ENCODE peak calls at places on chromosomes 4 and X, in four cellular contexts. Q is neural crest cell, J is pancreas, B is left ventricle myocardium inferior. E is an unnamed sample.

GRCh38 chr4:168388890-168389289 is 70.3 kb upstream of the DDX60 start:
- DNase-seq in Q (no peak), J (no peak), B (no peak), E (no peak)

GRCh38 chr4:129455462-129455861 is 359.5 kb downstream of the C4orf33 start:
- DNase-seq in Q (no peak), J (no peak), B (no peak), E (no peak)

GRCh38 chrX:5648941-5649568 is 579.6 kb downstream of the NLGN4X start:
- DNase-seq in Q (no peak), J (no peak), B (no peak), E (no peak)

GRCh38 chrX:24902808-24903207 is 113.0 kb downstream of the ARX start:
- DNase-seq in Q (no peak), J (no peak), B (no peak), E (no peak)

GRCh38 chr4:3801521-3801920 is 35.3 kb downstream of the ADRA2C start:
- DNase-seq in Q (no peak), J (peak), B (no peak), E (peak)

GRCh38 chr4:163748474-163748873 is 254.0 kb downstream of the TMA16 start:
- DNase-seq in Q (no peak), J (no peak), B (no peak), E (no peak)

GRCh38 chr4:109014593-109015412 is 251.9 kb upstream of the ETNPPL start:
- DNase-seq in Q (no peak), J (no peak), B (no peak), E (no peak)

GRCh38 chrX:150690126-150690525 is 3.1 kb upstream of the MTMR1 start:
- DNase-seq in Q (no peak), J (no peak), B (no peak), E (no peak)

GRCh38 chrX:120270567-120270966 is 20.0 kb downstream of the ZBTB33 start:
- DNase-seq in Q (no peak), J (no peak), B (no peak), E (no peak)

GRCh38 chr4:168710353-168710946 is 213.6 kb downstream of the PALLD start:
- DNase-seq in Q (no peak), J (no peak), B (no peak), E (no peak)

GRCh38 chr4:53617101-53617680 is 25.9 kb upstream of the LNX1 start:
- DNase-seq in Q (no peak), J (no peak), B (no peak), E (no peak)

GRCh38 chr4:113445286-113445685 is 316.3 kb downstream of the CAMK2D start:
- DNase-seq in Q (no peak), J (no peak), B (peak), E (no peak)

GRCh38 chrX:110403839-110404238 is 45.2 kb downstream of the RTL9 start:
- DNase-seq in Q (no peak), J (no peak), B (no peak), E (no peak)

GRCh38 chrX:36007207-36007606 is 87.7 kb downstream of the CFAP47 start:
- DNase-seq in Q (no peak), J (no peak), B (no peak), E (no peak)

GRCh38 chr4:140233811-140234696 is 80.1 kb upstream of the MAML3 start:
- DNase-seq in Q (no peak), J (no peak), B (no peak), E (no peak)

GRCh38 chrX:110407910-110408545 is 49.4 kb downstream of the RTL9 start:
- DNase-seq in Q (peak), J (no peak), B (no peak), E (no peak)

GRCh38 chrX:23434356-23434884 is 99.8 kb downstream of the PTCHD1 start:
- DNase-seq in Q (no peak), J (peak), B (peak), E (peak)

GRCh38 chr4:2243682-2244380 is 1.9 kb upstream of the HAUS3 start:
- DNase-seq in Q (peak), J (no peak), B (peak), E (peak)

GRCh38 chr4:5976921-5977320 is 41.3 kb downstream of the C4orf50 start:
- DNase-seq in Q (no peak), J (no peak), B (no peak), E (peak)

GRCh38 chrX:135740683-135741149 is 27.3 kb downstream of the CT45A3 start:
- DNase-seq in Q (peak), J (no peak), B (no peak), E (no peak)

GRCh38 chr4:2800691-2801596 is 8.1 kb downstream of the SH3BP2 start:
- DNase-seq in Q (peak), J (peak), B (peak), E (peak)

GRCh38 chrX:21374994-21375794 is 976 bp downstream of the CNKSR2 start:
- DNase-seq in Q (peak), J (peak), B (no peak), E (peak)

GRCh38 chrX:84133023-84133422 is 55.0 kb downstream of the RPS6KA6 start:
- DNase-seq in Q (no peak), J (no peak), B (no peak), E (no peak)

GRCh38 chr4:10622728-10623127 is 61.8 kb downstream of the CLNK start:
- DNase-seq in Q (no peak), J (no peak), B (no peak), E (no peak)

GRCh38 chr4:21139327-21139726 is 439.1 kb downstream of the PACRGL start:
- DNase-seq in Q (no peak), J (no peak), B (no peak), E (no peak)

GRCh38 chrX:70422886-70423336 is at the start of gene GDPD2:
- DNase-seq in Q (peak), J (peak), B (no peak), E (no peak)

GRCh38 chr4:122232633-122233032 is 80.5 kb downstream of the BLTP1 start:
- DNase-seq in Q (no peak), J (no peak), B (no peak), E (no peak)

GRCh38 chr4:83436680-83437079 is 18.9 kb downstream of the HELQ start:
- DNase-seq in Q (no peak), J (no peak), B (no peak), E (no peak)

GRCh38 chr4:83431200-83431599 is 24.4 kb downstream of the HELQ start:
- DNase-seq in Q (no peak), J (no peak), B (no peak), E (no peak)
- TF ChIP-seq CTCF in Q (no peak), J (no peak), B (no peak), E (no peak)

GRCh38 chrX:12894074-12894691 is 12.2 kb upstream of the TLR8 start:
- DNase-seq in Q (peak), J (no peak), B (peak), E (no peak)
- TF ChIP-seq CTCF in Q (peak), J (peak), B (peak), E (peak)

DNA sequence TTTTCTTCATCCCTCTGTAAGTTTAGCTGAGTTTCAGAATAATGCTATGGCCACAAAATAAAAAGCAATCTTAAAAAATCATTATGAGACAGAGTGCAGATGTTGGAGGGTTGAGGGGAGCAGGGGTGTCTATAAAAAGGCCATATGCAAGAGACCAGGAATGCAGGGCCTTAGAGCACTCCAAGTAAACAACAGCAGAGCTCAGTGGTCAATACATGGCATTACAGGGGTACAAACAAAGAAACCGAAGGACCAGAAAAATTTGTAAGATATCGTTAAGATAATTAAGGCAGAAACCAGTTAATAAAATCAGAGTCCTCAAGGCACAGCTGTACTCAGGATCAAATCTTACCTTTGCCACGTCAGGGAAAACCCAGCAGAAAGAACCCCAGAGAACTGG is 28.4 kb upstream of the NDST3 start:
- DNase-seq in Q (no peak), J (no peak), B (no peak), E (no peak)
- TF ChIP-seq CTCF in Q (no peak), J (no peak), B (no peak), E (no peak)

GRCh38 chr4:171794528-171794927 is 18.7 kb upstream of the GALNTL6 start:
- DNase-seq in Q (no peak), J (no peak), B (no peak), E (no peak)
- TF ChIP-seq CTCF in Q (no peak), J (no peak), B (no peak), E (no peak)

GRCh38 chr4:145289403-145290076 is 109.2 kb upstream of the OTUD4 start:
- DNase-seq in Q (no peak), J (no peak), B (no peak), E (no peak)

GRCh38 chr4:145287351-145287750 is 107.0 kb upstream of the OTUD4 start:
- DNase-seq in Q (no peak), J (no peak), B (no peak), E (no peak)

GRCh38 chr4:145285928-145286327 is 105.5 kb upstream of the OTUD4 start:
- DNase-seq in Q (no peak), J (no peak), B (no peak), E (no peak)

GRCh38 chr4:145293658-145294057 is 113.3 kb upstream of the OTUD4 start:
- DNase-seq in Q (no peak), J (no peak), B (no peak), E (no peak)

DNA sequence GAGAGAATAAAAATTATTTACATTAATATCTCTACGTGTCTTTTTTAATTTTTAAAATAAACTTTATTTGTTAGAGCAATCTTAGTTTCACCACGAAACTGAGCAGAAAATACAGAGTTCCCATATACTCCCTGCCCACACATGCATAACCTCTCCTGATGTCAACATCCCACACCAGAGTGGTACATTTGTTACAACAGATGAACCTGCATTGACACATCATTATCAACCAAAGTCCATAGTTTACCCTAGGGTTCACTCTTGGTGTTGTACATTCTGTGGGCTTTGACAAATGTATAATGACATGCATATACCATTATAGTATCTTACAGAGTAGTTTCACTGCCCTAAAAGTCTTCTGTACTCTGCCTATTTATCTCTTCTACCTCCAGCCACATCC is 110.6 kb upstream of the OTUD4 start:
- DNase-seq in Q (no peak), J (no peak), B (no peak), E (no peak)
- TF ChIP-seq CTCF in Q (no peak), J (no peak), B (no peak), E (no peak)

GRCh38 chr4:153427363-153428071 is 38.6 kb upstream of the TMEM131L start:
- DNase-seq in Q (no peak), J (no peak), B (no peak), E (no peak)

GRCh38 chr4:153428816-153429592 is 37.2 kb upstream of the TMEM131L start:
- DNase-seq in Q (no peak), J (no peak), B (no peak), E (no peak)

GRCh38 chr4:153434190-153434589 is 32.0 kb upstream of the TMEM131L start:
- DNase-seq in Q (no peak), J (no peak), B (no peak), E (no peak)

GRCh38 chr4:153433753-153434105 is 32.4 kb upstream of the TMEM131L start:
- DNase-seq in Q (no peak), J (no peak), B (no peak), E (no peak)

GRCh38 chr4:153432971-153433752 is 33.0 kb upstream of the TMEM131L start:
- DNase-seq in Q (no peak), J (peak), B (peak), E (no peak)
- TF ChIP-seq CTCF in Q (peak), J (peak), B (peak), E (peak)

DNA sequence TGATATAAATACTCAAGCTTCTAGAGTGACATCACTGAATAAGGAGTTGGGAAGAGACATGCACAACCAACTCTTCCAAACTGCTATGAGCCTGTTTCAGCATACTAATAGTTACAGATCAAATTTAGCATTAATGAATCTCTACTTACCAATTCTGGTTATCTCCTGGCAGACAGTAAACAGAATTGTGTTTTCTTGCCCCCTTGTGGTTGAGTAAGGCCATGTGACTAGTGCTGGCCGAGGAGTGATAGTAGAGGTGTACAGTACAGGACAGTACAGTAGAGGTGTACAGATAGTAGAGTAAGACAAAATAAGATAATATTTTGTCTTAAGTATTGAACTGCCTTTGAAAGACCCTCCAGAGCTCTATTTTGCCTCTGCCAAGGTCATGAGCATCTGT is 681.4 kb downstream of the GABRG1 start:
- DNase-seq in Q (no peak), J (no peak), B (no peak), E (no peak)
- TF ChIP-seq CTCF in Q (peak), J (no peak), B (peak), E (peak)

E was measured in kidney.